ENCODE peak calls at places on chromosome 18, in eight cellular contexts. One of them, this sample, is unnamed.

GRCh38 chr18:34493566-34494358 is 216.3 kb upstream of the DTNA start:
- DNase-seq in fibroblast of lung: peak
- DNase-seq in colonic mucosa: no peak
- DNase-seq in neuronal stem cell: peak
- DNase-seq in GM23248: peak
- DNase-seq in neural progenitor cell: peak
- DNase-seq in endodermal cell: peak
- DNase-seq in H9: peak
- DNase-seq in this sample: peak

GRCh38 chr18:68564961-68565360 is 149.9 kb downstream of the TMX3 start:
- DNase-seq in colonic mucosa: no peak
- DNase-seq in endodermal cell: no peak
- DNase-seq in neuronal stem cell: no peak
- DNase-seq in GM23248: peak
- DNase-seq in H9: no peak
- DNase-seq in neural progenitor cell: no peak
- DNase-seq in fibroblast of lung: peak
- DNase-seq in this sample: no peak

GRCh38 chr18:32684940-32685339 is 87.9 kb downstream of the KLHL14 start:
- DNase-seq in endodermal cell: no peak
- DNase-seq in fibroblast of lung: no peak
- DNase-seq in GM23248: no peak
- DNase-seq in colonic mucosa: no peak
- DNase-seq in H9: no peak
- DNase-seq in neural progenitor cell: no peak
- DNase-seq in neuronal stem cell: no peak
- DNase-seq in this sample: peak

GRCh38 chr18:47771922-47772321 is 158.5 kb downstream of the SMAD2 start:
- DNase-seq in colonic mucosa: no peak
- DNase-seq in H9: no peak
- DNase-seq in fibroblast of lung: no peak
- DNase-seq in neural progenitor cell: no peak
- DNase-seq in endodermal cell: no peak
- DNase-seq in neuronal stem cell: no peak
- DNase-seq in GM23248: no peak
- DNase-seq in this sample: no peak

GRCh38 chr18:48159816-48160215 is 229.4 kb upstream of the SMAD2 start:
- DNase-seq in neural progenitor cell: no peak
- DNase-seq in endodermal cell: no peak
- DNase-seq in H9: no peak
- DNase-seq in GM23248: no peak
- DNase-seq in colonic mucosa: peak
- DNase-seq in fibroblast of lung: no peak
- DNase-seq in neuronal stem cell: no peak
- DNase-seq in this sample: no peak

GRCh38 chr18:22230403-22231042 is 61.1 kb downstream of the GATA6 start:
- DNase-seq in endodermal cell: no peak
- DNase-seq in GM23248: peak
- DNase-seq in fibroblast of lung: peak
- DNase-seq in neural progenitor cell: no peak
- DNase-seq in colonic mucosa: no peak
- DNase-seq in H9: no peak
- DNase-seq in neuronal stem cell: no peak
- DNase-seq in this sample: no peak

GRCh38 chr18:5993938-5994337 is 98.6 kb upstream of the TMEM200C start:
- DNase-seq in endodermal cell: peak
- DNase-seq in GM23248: no peak
- DNase-seq in neuronal stem cell: no peak
- DNase-seq in H9: peak
- DNase-seq in fibroblast of lung: no peak
- DNase-seq in neural progenitor cell: no peak
- DNase-seq in colonic mucosa: no peak
- DNase-seq in this sample: no peak

GRCh38 chr18:51098082-51098481 is 68.1 kb downstream of the SMAD4 start:
- DNase-seq in colonic mucosa: no peak
- DNase-seq in neural progenitor cell: no peak
- DNase-seq in H9: no peak
- DNase-seq in neuronal stem cell: no peak
- DNase-seq in GM23248: no peak
- DNase-seq in endodermal cell: no peak
- DNase-seq in fibroblast of lung: no peak
- DNase-seq in this sample: no peak

GRCh38 chr18:1806884-1807615 is 764.3 kb downstream of the METTL4 start:
- DNase-seq in neuronal stem cell: no peak
- DNase-seq in GM23248: no peak
- DNase-seq in endodermal cell: no peak
- DNase-seq in fibroblast of lung: no peak
- DNase-seq in neural progenitor cell: peak
- DNase-seq in H9: no peak
- DNase-seq in colonic mucosa: no peak
- DNase-seq in this sample: no peak

GRCh38 chr18:63843008-63843407 is 44.5 kb upstream of the SERPINB2 start:
- DNase-seq in colonic mucosa: no peak
- DNase-seq in H9: no peak
- DNase-seq in neuronal stem cell: no peak
- DNase-seq in GM23248: no peak
- DNase-seq in fibroblast of lung: no peak
- DNase-seq in neural progenitor cell: no peak
- DNase-seq in endodermal cell: no peak
- DNase-seq in this sample: no peak

GRCh38 chr18:70036771-70037452 is 89.2 kb upstream of the CD226 start:
- DNase-seq in neuronal stem cell: no peak
- DNase-seq in endodermal cell: no peak
- DNase-seq in neural progenitor cell: no peak
- DNase-seq in fibroblast of lung: no peak
- DNase-seq in colonic mucosa: no peak
- DNase-seq in H9: no peak
- DNase-seq in GM23248: no peak
- DNase-seq in this sample: no peak

GRCh38 chr18:78711971-78712370 is 267.6 kb upstream of the SALL3 start:
- DNase-seq in neuronal stem cell: no peak
- DNase-seq in colonic mucosa: no peak
- DNase-seq in H9: no peak
- DNase-seq in endodermal cell: no peak
- DNase-seq in GM23248: no peak
- DNase-seq in neural progenitor cell: no peak
- DNase-seq in fibroblast of lung: no peak
- DNase-seq in this sample: no peak

GRCh38 chr18:32974421-32975165 is 201.8 kb upstream of the KLHL14 start:
- DNase-seq in neural progenitor cell: no peak
- DNase-seq in endodermal cell: no peak
- DNase-seq in colonic mucosa: no peak
- DNase-seq in fibroblast of lung: peak
- DNase-seq in neuronal stem cell: no peak
- DNase-seq in GM23248: no peak
- DNase-seq in H9: no peak
- DNase-seq in this sample: no peak

GRCh38 chr18:12309683-12310198 is 1.7 kb downstream of the TUBB6 start:
- DNase-seq in neuronal stem cell: no peak
- DNase-seq in GM23248: peak
- DNase-seq in endodermal cell: no peak
- DNase-seq in H9: no peak
- DNase-seq in fibroblast of lung: no peak
- DNase-seq in colonic mucosa: no peak
- DNase-seq in neural progenitor cell: no peak
- DNase-seq in this sample: no peak

GRCh38 chr18:66557091-66557490 is 46.8 kb downstream of the CDH19 start:
- DNase-seq in endodermal cell: no peak
- DNase-seq in GM23248: no peak
- DNase-seq in colonic mucosa: no peak
- DNase-seq in neural progenitor cell: no peak
- DNase-seq in H9: no peak
- DNase-seq in neuronal stem cell: no peak
- DNase-seq in fibroblast of lung: no peak
- DNase-seq in this sample: no peak

GRCh38 chr18:34677056-34677574 is 33.0 kb upstream of the DTNA start:
- DNase-seq in fibroblast of lung: no peak
- DNase-seq in GM23248: no peak
- DNase-seq in colonic mucosa: no peak
- DNase-seq in endodermal cell: no peak
- DNase-seq in neuronal stem cell: no peak
- DNase-seq in H9: no peak
- DNase-seq in neural progenitor cell: no peak
- DNase-seq in this sample: no peak

GRCh38 chr18:53795061-53795460 is 429.4 kb downstream of the MBD2 start:
- DNase-seq in endodermal cell: no peak
- DNase-seq in fibroblast of lung: peak
- DNase-seq in GM23248: peak
- DNase-seq in neuronal stem cell: no peak
- DNase-seq in colonic mucosa: no peak
- DNase-seq in neural progenitor cell: no peak
- DNase-seq in H9: no peak
- DNase-seq in this sample: no peak

GRCh38 chr18:53798516-53798915 is 426.0 kb downstream of the MBD2 start:
- DNase-seq in fibroblast of lung: peak
- DNase-seq in neuronal stem cell: no peak
- DNase-seq in neural progenitor cell: no peak
- DNase-seq in H9: no peak
- DNase-seq in GM23248: peak
- DNase-seq in endodermal cell: no peak
- DNase-seq in colonic mucosa: no peak
- DNase-seq in this sample: no peak

GRCh38 chr18:53795610-53796009 is 428.9 kb downstream of the MBD2 start:
- DNase-seq in fibroblast of lung: no peak
- DNase-seq in neural progenitor cell: no peak
- DNase-seq in endodermal cell: no peak
- DNase-seq in GM23248: no peak
- DNase-seq in neuronal stem cell: no peak
- DNase-seq in colonic mucosa: no peak
- DNase-seq in H9: no peak
- DNase-seq in this sample: no peak

GRCh38 chr18:53797998-53798397 is 426.5 kb downstream of the MBD2 start:
- DNase-seq in H9: no peak
- DNase-seq in neuronal stem cell: no peak
- DNase-seq in colonic mucosa: peak
- DNase-seq in GM23248: no peak
- DNase-seq in endodermal cell: no peak
- DNase-seq in neural progenitor cell: no peak
- DNase-seq in fibroblast of lung: no peak
- DNase-seq in this sample: no peak

DNA sequence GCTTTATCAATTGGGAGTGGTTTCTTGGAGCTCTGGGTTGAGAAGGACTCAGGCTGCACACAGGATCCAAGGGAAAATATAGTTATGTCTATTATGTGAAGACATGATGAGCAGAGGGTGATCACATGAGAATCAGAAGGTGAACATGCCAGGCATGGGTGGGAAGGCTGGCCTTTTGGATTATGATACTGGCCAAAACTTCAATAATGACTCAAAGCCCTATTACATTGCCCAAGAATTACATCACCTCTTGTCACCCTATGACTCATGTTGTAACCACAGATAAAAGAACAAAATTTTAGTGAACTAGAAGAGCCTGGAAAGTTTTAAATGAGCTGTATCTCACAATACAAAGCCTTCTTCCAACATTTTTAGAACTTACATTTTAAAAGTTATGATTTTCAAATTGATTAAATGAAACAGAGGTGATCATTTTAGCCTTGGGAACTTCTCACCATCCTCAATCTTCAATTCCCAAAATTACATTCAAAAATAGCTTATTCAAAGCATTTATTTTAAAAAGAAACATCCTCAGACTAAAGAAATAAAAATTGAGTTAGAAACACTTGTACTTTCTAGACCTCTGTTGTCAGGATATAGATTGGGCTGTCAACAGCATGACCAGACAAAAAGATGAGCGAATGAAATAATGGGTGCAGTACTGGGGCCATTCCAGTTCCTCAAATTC is 428.3 kb downstream of the MBD2 start:
- DNase-seq in neural progenitor cell: no peak
- DNase-seq in neuronal stem cell: no peak
- DNase-seq in colonic mucosa: peak
- DNase-seq in H9: no peak
- DNase-seq in GM23248: peak
- DNase-seq in endodermal cell: no peak
- DNase-seq in fibroblast of lung: peak
- DNase-seq in this sample: no peak
- H3K9ac ChIP-seq in neural progenitor cell: no peak
- H3K9ac ChIP-seq in neuronal stem cell: no peak
- H3K9ac ChIP-seq in colonic mucosa: no peak
- H3K9ac ChIP-seq in H9: no peak
- H3K9ac ChIP-seq in GM23248: peak
- H3K9ac ChIP-seq in endodermal cell: no peak
- H3K9ac ChIP-seq in fibroblast of lung: no peak
- H3K9ac ChIP-seq in this sample: no peak

GRCh38 chr18:77102246-77103040 is 30.1 kb downstream of the MBP start:
- DNase-seq in H9: no peak
- DNase-seq in neuronal stem cell: no peak
- DNase-seq in endodermal cell: no peak
- DNase-seq in neural progenitor cell: no peak
- DNase-seq in colonic mucosa: no peak
- DNase-seq in fibroblast of lung: peak
- DNase-seq in GM23248: peak
- DNase-seq in this sample: no peak
- H3K9ac ChIP-seq in H9: no peak
- H3K9ac ChIP-seq in neuronal stem cell: no peak
- H3K9ac ChIP-seq in endodermal cell: no peak
- H3K9ac ChIP-seq in neural progenitor cell: no peak
- H3K9ac ChIP-seq in colonic mucosa: peak
- H3K9ac ChIP-seq in fibroblast of lung: peak
- H3K9ac ChIP-seq in GM23248: peak
- H3K9ac ChIP-seq in this sample: peak

DNA sequence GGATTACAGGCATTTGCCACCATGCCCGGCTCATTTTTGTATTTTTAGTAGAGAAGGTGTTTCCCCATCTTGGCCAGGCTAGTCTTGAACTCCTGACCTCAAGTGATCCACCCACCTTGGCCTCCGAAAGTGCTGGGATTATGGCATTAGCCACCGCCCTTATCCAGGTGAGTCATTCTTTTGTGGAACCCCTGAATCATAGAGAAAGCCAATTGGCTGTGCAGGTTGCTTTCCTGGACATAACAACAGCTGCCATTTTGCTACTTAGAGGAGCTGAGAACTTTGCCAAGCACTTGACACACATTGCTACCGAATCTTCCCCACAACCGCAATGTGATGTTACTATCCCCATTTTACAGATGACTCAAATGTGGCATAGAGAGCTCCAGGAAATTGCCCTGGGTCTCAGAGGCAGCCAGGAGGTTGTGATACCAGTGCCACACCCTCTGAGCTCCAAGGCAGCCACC is 36.0 kb downstream of the SETBP1 start:
- DNase-seq in colonic mucosa: no peak
- DNase-seq in neural progenitor cell: no peak
- DNase-seq in H9: no peak
- DNase-seq in neuronal stem cell: no peak
- DNase-seq in fibroblast of lung: no peak
- DNase-seq in endodermal cell: no peak
- DNase-seq in GM23248: peak
- DNase-seq in this sample: no peak
- H3K9ac ChIP-seq in colonic mucosa: no peak
- H3K9ac ChIP-seq in neural progenitor cell: no peak
- H3K9ac ChIP-seq in H9: no peak
- H3K9ac ChIP-seq in neuronal stem cell: no peak
- H3K9ac ChIP-seq in fibroblast of lung: no peak
- H3K9ac ChIP-seq in endodermal cell: no peak
- H3K9ac ChIP-seq in GM23248: no peak
- H3K9ac ChIP-seq in this sample: no peak

DNA sequence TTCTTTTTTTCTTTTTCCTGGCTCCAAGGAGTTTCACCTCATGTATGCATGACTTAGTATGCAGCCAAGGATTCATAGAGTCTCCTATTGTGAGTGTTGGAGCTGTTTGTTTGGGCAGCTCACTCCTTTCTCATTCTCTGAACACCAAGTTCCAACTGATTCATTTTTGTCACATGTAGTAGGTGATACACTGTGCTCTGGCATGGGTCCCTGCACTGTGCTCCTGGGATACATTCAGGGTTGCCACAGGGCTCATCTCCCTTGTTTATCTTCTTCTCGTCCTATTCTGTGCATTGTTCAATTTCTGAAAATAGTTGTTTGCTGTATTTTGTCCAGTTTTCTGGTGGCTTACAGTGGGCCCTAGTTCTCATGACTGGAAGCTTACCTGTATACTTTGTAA is 96.8 kb downstream of the ZNF407 start:
- DNase-seq in neuronal stem cell: no peak
- DNase-seq in fibroblast of lung: no peak
- DNase-seq in colonic mucosa: no peak
- DNase-seq in endodermal cell: no peak
- DNase-seq in GM23248: no peak
- DNase-seq in neural progenitor cell: no peak
- DNase-seq in H9: no peak
- DNase-seq in this sample: no peak
- H3K9ac ChIP-seq in neuronal stem cell: no peak
- H3K9ac ChIP-seq in fibroblast of lung: no peak
- H3K9ac ChIP-seq in colonic mucosa: no peak
- H3K9ac ChIP-seq in endodermal cell: no peak
- H3K9ac ChIP-seq in GM23248: no peak
- H3K9ac ChIP-seq in neural progenitor cell: no peak
- H3K9ac ChIP-seq in H9: no peak
- H3K9ac ChIP-seq in this sample: no peak

This sample was measured in kidney.